ENCODE peak calls at places on chromosomes 7 and 10, in seven cellular contexts. One of them, this sample, is unnamed. For H3K4me1, the result is how much of the 10 kb centered on the place peaks cover.

GRCh38 chr7:6228865-6229264 is 43.6 kb downstream of the CYTH3 start:
- DNase-seq in tibial nerve: no peak
- DNase-seq in GM23248: peak
- DNase-seq in transverse colon: no peak
- DNase-seq in lung: no peak
- DNase-seq in cardiac muscle cell: peak
- DNase-seq in right cardiac atrium: no peak
- DNase-seq in this sample: peak

GRCh38 chr7:153567426-153567825 is 484.8 kb upstream of the DPP6 start:
- DNase-seq in lung: no peak
- DNase-seq in tibial nerve: peak
- DNase-seq in transverse colon: peak
- DNase-seq in right cardiac atrium: peak
- DNase-seq in cardiac muscle cell: peak
- DNase-seq in GM23248: no peak
- DNase-seq in this sample: no peak

GRCh38 chr10:133131754-133132710 is 28.0 kb upstream of the KNDC1 start:
- DNase-seq in lung: no peak
- DNase-seq in tibial nerve: no peak
- DNase-seq in right cardiac atrium: no peak
- DNase-seq in transverse colon: no peak
- DNase-seq in GM23248: no peak
- DNase-seq in cardiac muscle cell: no peak
- DNase-seq in this sample: no peak

GRCh38 chr10:109886037-109886787 is 37.1 kb downstream of the XPNPEP1 start:
- DNase-seq in GM23248: no peak
- DNase-seq in right cardiac atrium: no peak
- DNase-seq in transverse colon: no peak
- DNase-seq in cardiac muscle cell: no peak
- DNase-seq in tibial nerve: no peak
- DNase-seq in lung: no peak
- DNase-seq in this sample: no peak

GRCh38 chr10:127372361-127372760 is 176.0 kb upstream of the INSYN2A start:
- DNase-seq in transverse colon: no peak
- DNase-seq in right cardiac atrium: no peak
- DNase-seq in GM23248: no peak
- DNase-seq in tibial nerve: no peak
- DNase-seq in cardiac muscle cell: no peak
- DNase-seq in lung: no peak
- DNase-seq in this sample: no peak

GRCh38 chr7:83429493-83429892 is 219.4 kb downstream of the SEMA3E start:
- DNase-seq in lung: no peak
- DNase-seq in tibial nerve: no peak
- DNase-seq in GM23248: no peak
- DNase-seq in cardiac muscle cell: no peak
- DNase-seq in right cardiac atrium: no peak
- DNase-seq in transverse colon: no peak
- DNase-seq in this sample: peak

GRCh38 chr7:55366461-55367138 is 1.5 kb downstream of the LANCL2 start:
- DNase-seq in GM23248: peak
- DNase-seq in lung: no peak
- DNase-seq in transverse colon: no peak
- DNase-seq in cardiac muscle cell: peak
- DNase-seq in tibial nerve: no peak
- DNase-seq in right cardiac atrium: no peak
- DNase-seq in this sample: peak

GRCh38 chr7:43785425-43785824 is 26.9 kb downstream of the BLVRA start:
- DNase-seq in transverse colon: peak
- DNase-seq in right cardiac atrium: peak
- DNase-seq in lung: no peak
- DNase-seq in tibial nerve: no peak
- DNase-seq in GM23248: peak
- DNase-seq in cardiac muscle cell: peak
- DNase-seq in this sample: peak

GRCh38 chr7:28211006-28211405 is 30.4 kb upstream of the JAZF1 start:
- DNase-seq in lung: no peak
- DNase-seq in tibial nerve: no peak
- DNase-seq in right cardiac atrium: no peak
- DNase-seq in transverse colon: no peak
- DNase-seq in GM23248: no peak
- DNase-seq in cardiac muscle cell: no peak
- DNase-seq in this sample: no peak

DNA sequence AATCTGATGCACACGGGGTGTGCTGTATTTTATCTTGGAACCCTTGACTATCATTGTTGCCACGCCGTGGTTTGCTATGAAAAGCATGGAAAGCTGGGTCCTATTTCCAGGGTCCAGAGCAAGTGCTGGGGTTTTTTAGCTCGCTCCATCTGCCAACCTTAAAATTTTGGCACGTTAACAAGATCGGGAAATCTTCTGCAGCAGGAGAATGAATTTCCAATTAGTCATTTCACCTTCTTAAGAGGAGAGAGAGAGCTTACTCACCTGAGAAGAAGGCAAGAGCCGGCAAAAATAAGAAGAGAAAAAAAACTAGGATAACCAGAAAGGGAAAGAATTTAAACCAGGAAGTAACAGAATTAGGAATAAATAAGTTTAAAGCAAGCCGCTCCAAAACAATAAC is 223.6 kb upstream of the CELF2 start:
- DNase-seq in tibial nerve: no peak
- DNase-seq in cardiac muscle cell: no peak
- DNase-seq in GM23248: no peak
- DNase-seq in lung: no peak
- DNase-seq in right cardiac atrium: no peak
- DNase-seq in transverse colon: no peak
- DNase-seq in this sample: no peak
- H3K4me3 ChIP-seq in tibial nerve: no peak
- H3K4me3 ChIP-seq in cardiac muscle cell: no peak
- H3K4me3 ChIP-seq in GM23248: no peak
- H3K4me3 ChIP-seq in lung: peak
- H3K4me3 ChIP-seq in right cardiac atrium: no peak
- H3K4me3 ChIP-seq in transverse colon: no peak
- H3K4me3 ChIP-seq in this sample: no peak

GRCh38 chr10:5512331-5512730 is 12.4 kb upstream of the CALML3 start:
- DNase-seq in transverse colon: no peak
- DNase-seq in lung: no peak
- DNase-seq in GM23248: no peak
- DNase-seq in right cardiac atrium: no peak
- DNase-seq in cardiac muscle cell: no peak
- DNase-seq in tibial nerve: no peak
- DNase-seq in this sample: no peak
- H3K4me1 ChIP-seq in transverse colon: under half
- H3K4me1 ChIP-seq in lung: under half
- H3K4me1 ChIP-seq in GM23248: under half
- H3K4me1 ChIP-seq in right cardiac atrium: under half
- H3K4me1 ChIP-seq in cardiac muscle cell: under half
- H3K4me1 ChIP-seq in tibial nerve: under half
- H3K4me1 ChIP-seq in this sample: under half

GRCh38 chr10:95178797-95179196 is 15.2 kb upstream of the ACSM6 start:
- DNase-seq in cardiac muscle cell: no peak
- DNase-seq in GM23248: no peak
- DNase-seq in right cardiac atrium: no peak
- DNase-seq in tibial nerve: no peak
- DNase-seq in lung: no peak
- DNase-seq in transverse colon: no peak
- DNase-seq in this sample: no peak
- H3K4me3 ChIP-seq in cardiac muscle cell: no peak
- H3K4me3 ChIP-seq in GM23248: no peak
- H3K4me3 ChIP-seq in right cardiac atrium: no peak
- H3K4me3 ChIP-seq in tibial nerve: no peak
- H3K4me3 ChIP-seq in lung: no peak
- H3K4me3 ChIP-seq in transverse colon: no peak
- H3K4me3 ChIP-seq in this sample: no peak

GRCh38 chr7:36642010-36642409 is 82.3 kb downstream of the AOAH start:
- DNase-seq in lung: no peak
- DNase-seq in tibial nerve: no peak
- DNase-seq in cardiac muscle cell: no peak
- DNase-seq in transverse colon: no peak
- DNase-seq in right cardiac atrium: no peak
- DNase-seq in GM23248: no peak
- DNase-seq in this sample: no peak
- H3K4me1 ChIP-seq in lung: under half
- H3K4me1 ChIP-seq in tibial nerve: under half
- H3K4me1 ChIP-seq in cardiac muscle cell: under half
- H3K4me1 ChIP-seq in transverse colon: under half
- H3K4me1 ChIP-seq in right cardiac atrium: under half
- H3K4me1 ChIP-seq in GM23248: under half
- H3K4me1 ChIP-seq in this sample: under half

DNA sequence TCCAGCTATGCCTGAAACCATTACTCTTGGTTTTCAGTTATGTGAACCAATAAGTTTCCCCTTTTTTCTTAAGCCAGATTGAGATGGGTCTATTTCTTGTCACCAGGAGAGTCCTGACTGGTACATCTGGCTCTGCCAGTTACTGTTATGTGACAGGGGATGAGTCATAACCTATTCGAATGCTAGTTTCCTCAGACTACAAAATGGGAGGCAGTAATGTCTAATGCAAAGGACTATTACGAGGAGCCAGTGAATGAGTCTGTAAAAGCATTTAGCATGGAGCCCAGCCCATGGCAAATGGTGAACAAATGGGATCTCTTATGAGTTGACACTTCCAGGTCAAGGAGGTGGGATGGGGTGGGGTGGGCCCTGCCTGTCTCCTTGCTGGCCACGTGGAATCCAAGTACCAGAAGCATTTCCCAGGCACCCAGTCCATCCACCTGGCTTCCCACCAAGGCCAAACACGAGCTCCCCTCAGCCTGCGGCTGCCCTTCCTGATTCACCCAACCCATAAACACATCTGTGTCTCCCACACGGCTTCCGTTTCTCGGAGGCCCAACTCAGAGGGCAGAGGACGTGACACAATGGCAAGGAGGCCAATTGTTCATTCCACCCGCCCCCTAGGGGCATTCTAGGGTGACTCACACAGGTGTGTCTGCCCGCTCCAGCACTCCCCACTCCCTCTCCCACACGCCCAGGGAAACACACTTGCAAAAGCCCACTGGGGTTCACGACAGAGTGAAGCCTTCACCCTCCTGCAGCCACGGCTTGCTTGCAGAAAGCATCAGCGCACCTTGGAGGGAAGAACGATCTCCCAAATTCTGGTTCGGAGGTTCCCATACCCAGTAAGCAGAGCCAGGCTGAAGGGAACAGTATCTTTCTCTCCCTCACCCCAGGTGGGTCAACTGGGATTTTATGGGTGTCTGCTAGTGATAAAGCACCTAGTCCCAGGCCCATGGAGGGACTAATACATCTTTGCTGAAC is 109.8 kb downstream of the SH3PXD2A start:
- DNase-seq in transverse colon: peak
- DNase-seq in right cardiac atrium: no peak
- DNase-seq in cardiac muscle cell: no peak
- DNase-seq in GM23248: peak
- DNase-seq in lung: no peak
- DNase-seq in tibial nerve: no peak
- DNase-seq in this sample: no peak
- H3K4me3 ChIP-seq in transverse colon: no peak
- H3K4me3 ChIP-seq in right cardiac atrium: no peak
- H3K4me3 ChIP-seq in cardiac muscle cell: no peak
- H3K4me3 ChIP-seq in GM23248: no peak
- H3K4me3 ChIP-seq in lung: no peak
- H3K4me3 ChIP-seq in tibial nerve: no peak
- H3K4me3 ChIP-seq in this sample: no peak

GRCh38 chr10:44990965-44991364 is 9.8 kb upstream of the ZNF22 start:
- DNase-seq in transverse colon: no peak
- DNase-seq in right cardiac atrium: peak
- DNase-seq in tibial nerve: no peak
- DNase-seq in cardiac muscle cell: no peak
- DNase-seq in GM23248: no peak
- DNase-seq in lung: no peak
- DNase-seq in this sample: no peak

GRCh38 chr10:44990302-44990655 is 10.4 kb upstream of the ZNF22 start:
- DNase-seq in transverse colon: no peak
- DNase-seq in lung: peak
- DNase-seq in right cardiac atrium: peak
- DNase-seq in tibial nerve: no peak
- DNase-seq in cardiac muscle cell: no peak
- DNase-seq in GM23248: no peak
- DNase-seq in this sample: no peak

GRCh38 chr10:44992732-44993225 is 7.9 kb upstream of the ZNF22 start:
- DNase-seq in GM23248: no peak
- DNase-seq in lung: no peak
- DNase-seq in right cardiac atrium: no peak
- DNase-seq in cardiac muscle cell: no peak
- DNase-seq in tibial nerve: no peak
- DNase-seq in transverse colon: no peak
- DNase-seq in this sample: no peak

GRCh38 chr10:44992070-44992731 is 8.5 kb upstream of the ZNF22 start:
- DNase-seq in cardiac muscle cell: no peak
- DNase-seq in transverse colon: no peak
- DNase-seq in tibial nerve: peak
- DNase-seq in right cardiac atrium: peak
- DNase-seq in GM23248: no peak
- DNase-seq in lung: peak
- DNase-seq in this sample: no peak

DNA sequence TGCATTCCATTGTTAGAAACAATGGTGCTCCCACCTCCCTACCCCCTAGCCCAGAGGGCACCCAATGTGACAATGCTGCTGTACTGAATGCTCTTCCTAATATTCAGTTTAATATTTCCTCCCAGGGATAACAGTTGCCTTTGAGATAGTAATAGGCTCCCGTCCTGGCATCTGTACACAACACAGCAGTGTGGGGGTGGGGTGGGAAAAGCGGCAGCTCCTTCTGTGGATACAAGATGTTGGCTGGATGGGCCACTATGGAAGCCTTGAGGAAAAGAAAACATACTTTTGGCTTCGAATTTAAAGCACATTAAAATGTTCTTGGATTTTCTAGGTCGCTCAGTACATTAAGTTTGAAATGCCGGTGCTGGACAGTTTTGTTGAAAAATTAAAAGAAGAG is 9.2 kb upstream of the ZNF22 start:
- DNase-seq in cardiac muscle cell: no peak
- DNase-seq in right cardiac atrium: peak
- DNase-seq in tibial nerve: peak
- DNase-seq in transverse colon: no peak
- DNase-seq in lung: peak
- DNase-seq in GM23248: no peak
- DNase-seq in this sample: no peak
- H3K4me1 ChIP-seq in cardiac muscle cell: under half
- H3K4me1 ChIP-seq in right cardiac atrium: under half
- H3K4me1 ChIP-seq in tibial nerve: under half
- H3K4me1 ChIP-seq in transverse colon: under half
- H3K4me1 ChIP-seq in lung: under half
- H3K4me1 ChIP-seq in GM23248: under half
- H3K4me1 ChIP-seq in this sample: half or more

DNA sequence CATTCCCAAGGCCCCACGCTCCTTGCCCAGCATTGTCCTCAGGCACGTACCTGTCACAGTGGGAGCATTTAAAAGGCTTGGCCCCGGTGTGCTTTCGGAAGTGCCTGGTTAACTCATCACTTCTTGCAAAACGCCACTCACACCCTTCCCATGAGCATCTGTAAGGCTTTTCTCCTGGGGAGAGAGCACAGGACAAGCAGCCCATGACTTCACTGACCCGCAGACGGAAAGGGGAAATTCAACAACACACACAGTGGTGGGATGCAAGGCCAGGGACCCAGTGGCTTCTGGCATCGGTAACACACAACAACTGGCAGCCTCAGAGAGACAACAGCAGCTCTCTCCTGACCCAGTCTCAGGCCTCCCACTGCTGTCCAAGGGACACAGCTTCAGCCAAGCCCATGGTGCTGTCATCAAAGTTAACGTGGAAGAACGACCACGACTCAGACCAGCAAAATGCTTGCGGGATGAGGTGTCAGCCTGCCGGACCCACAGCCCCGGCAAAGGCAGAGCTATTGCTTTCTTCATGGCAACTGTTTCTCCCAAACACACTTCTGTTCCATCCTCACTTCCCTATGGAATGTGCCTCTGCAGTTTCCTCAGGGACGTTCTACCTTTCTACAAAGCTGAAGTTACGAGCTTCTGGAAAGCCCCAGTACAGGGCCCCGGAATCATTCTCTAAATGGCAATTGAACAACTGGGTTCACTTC is 4.8 kb downstream of the KLF6 start:
- DNase-seq in tibial nerve: no peak
- DNase-seq in right cardiac atrium: no peak
- DNase-seq in lung: no peak
- DNase-seq in GM23248: peak
- DNase-seq in transverse colon: no peak
- DNase-seq in cardiac muscle cell: peak
- DNase-seq in this sample: peak
- H3K4me3 ChIP-seq in tibial nerve: peak
- H3K4me3 ChIP-seq in right cardiac atrium: peak
- H3K4me3 ChIP-seq in lung: peak
- H3K4me3 ChIP-seq in GM23248: peak
- H3K4me3 ChIP-seq in transverse colon: peak
- H3K4me3 ChIP-seq in cardiac muscle cell: no peak
- H3K4me3 ChIP-seq in this sample: peak